ENCODE peak calls at places on chromosomes 12 and 14, in eight cellular contexts. Y, T, V, G, Q, F, L and O are unnamed samples.

GRCh38 chr12:122849352-122850047 is 14.2 kb downstream of the HIP1R start:
- DNase-seq in Y (no peak), T (no peak), V (no peak), G (no peak), Q (no peak), F (no peak), L (no peak), O (no peak)

GRCh38 chr12:95608252-95609033 is 57.2 kb upstream of the USP44 start:
- DNase-seq in Y (peak; percentile 92), T (peak; percentile 74), V (peak; percentile 72), G (no peak), Q (no peak), F (no peak), L (peak; percentile 95), O (no peak)

GRCh38 chr14:65228436-65228835 is 126.1 kb upstream of the MAX start:
- DNase-seq in Y (no peak), T (no peak), V (no peak), G (no peak), Q (no peak), F (no peak), L (no peak), O (no peak)

GRCh38 chr14:79630561-79630960 is 580.7 kb downstream of the DIO2 start:
- DNase-seq in Y (no peak), T (no peak), V (no peak), G (no peak), Q (no peak), F (no peak), L (no peak), O (no peak)

GRCh38 chr14:99133563-99134332 is 138.2 kb downstream of the BCL11B start:
- DNase-seq in Y (no peak), T (no peak), V (no peak), G (no peak), Q (no peak), F (no peak), L (no peak), O (no peak)

GRCh38 chr12:30396576-30396975 is 299.1 kb downstream of the IPO8 start:
- DNase-seq in Y (no peak), T (no peak), V (no peak), G (no peak), Q (no peak), F (no peak), L (no peak), O (no peak)

GRCh38 chr12:115752913-115753726 is 524.4 kb downstream of the MED13L start:
- DNase-seq in Y (peak; percentile 85), T (peak; percentile 74), V (peak; percentile 71), G (no peak), Q (no peak), F (no peak), L (peak; percentile 66), O (no peak)

GRCh38 chr12:6020930-6021329 is 75.9 kb upstream of the ANO2 start:
- DNase-seq in Y (no peak), T (no peak), V (peak; percentile 11), G (no peak), Q (no peak), F (peak; percentile 57), L (no peak), O (no peak)

GRCh38 chr12:81222841-81223595 is 145.1 kb downstream of the ACSS3 start:
- DNase-seq in Y (no peak), T (no peak), V (no peak), G (no peak), Q (no peak), F (no peak), L (peak; percentile 58), O (no peak)

GRCh38 chr14:103207038-103207403 is 83.8 kb downstream of the TNFAIP2 start:
- DNase-seq in Y (peak; percentile 86), T (no peak), V (no peak), G (no peak), Q (no peak), F (no peak), L (peak; percentile 37), O (no peak)

GRCh38 chr12:3348055-3348454 is 142.9 kb upstream of the PRMT8 start:
- DNase-seq in Y (no peak), T (no peak), V (no peak), G (no peak), Q (no peak), F (no peak), L (no peak), O (no peak)

GRCh38 chr14:20855652-20856291 is 35.4 kb upstream of the RNASE3 start:
- DNase-seq in Y (peak; percentile 70), T (peak; percentile 83), V (peak; percentile 64), G (peak; percentile 12), Q (no peak), F (peak; percentile 19), L (peak; percentile 53), O (peak; percentile 14)

GRCh38 chr14:103067231-103067954 is 10.0 kb upstream of the CDC42BPB start:
- DNase-seq in Y (peak; percentile 91), T (peak; percentile 79), V (peak; percentile 56), G (no peak), Q (no peak), F (no peak), L (peak; percentile 48), O (no peak)

GRCh38 chr12:69097619-69098368 is 141.6 kb upstream of the CPSF6 start:
- DNase-seq in Y (peak; percentile 85), T (no peak), V (peak; percentile 72), G (no peak), Q (no peak), F (no peak), L (peak; percentile 86), O (no peak)

GRCh38 chr12:111838353-111838752 is 3.7 kb upstream of the MAPKAPK5 start:
- DNase-seq in Y (no peak), T (no peak), V (no peak), G (no peak), Q (no peak), F (peak; percentile 17), L (no peak), O (no peak)

GRCh38 chr12:57240926-57241555 is 9.9 kb downstream of the STAC3 start:
- DNase-seq in Y (no peak), T (peak; percentile 59), V (peak; percentile 16), G (no peak), Q (no peak), F (peak; percentile 31), L (no peak), O (no peak)

GRCh38 chr14:105207460-105207901 is 26.4 kb upstream of the NUDT14 start:
- DNase-seq in Y (no peak), T (peak; percentile 55), V (no peak), G (no peak), Q (no peak), F (no peak), L (no peak), O (no peak)

GRCh38 chr12:123076604-123077297 is 74.1 kb downstream of the PITPNM2 start:
- DNase-seq in Y (no peak), T (no peak), V (peak; percentile 31), G (no peak), Q (no peak), F (no peak), L (peak; percentile 22), O (no peak)

GRCh38 chr14:66359500-66359899 is 126.7 kb upstream of the CCDC196 start:
- DNase-seq in Y (peak; percentile 81), T (peak; percentile 71), V (peak; percentile 30), G (no peak), Q (no peak), F (peak; percentile 77), L (peak; percentile 67), O (no peak)

GRCh38 chr14:75794615-75795038 is 133.6 kb downstream of the TTLL5 start:
- DNase-seq in Y (peak; percentile 90), T (peak; percentile 9), V (peak; percentile 60), G (no peak), Q (no peak), F (no peak), L (peak; percentile 68), O (no peak)

GRCh38 chr12:124939428-124940142 is 25.1 kb upstream of the UBC start:
- DNase-seq in Y (peak; percentile 99), T (peak; percentile 97), V (peak; percentile 96), G (peak; percentile 81), Q (no peak), F (no peak), L (peak; percentile 97), O (peak; percentile 82)

GRCh38 chr14:94601961-94602391 is 10.2 kb upstream of the SERPINA3 start:
- DNase-seq in Y (peak; percentile 98), T (peak; percentile 75), V (peak; percentile 87), G (no peak), Q (no peak), F (no peak), L (peak; percentile 96), O (no peak)

GRCh38 chr14:63747836-63748235 is 20.0 kb upstream of the SGPP1 start:
- DNase-seq in Y (no peak), T (no peak), V (no peak), G (no peak), Q (no peak), F (no peak), L (no peak), O (no peak)

GRCh38 chr12:126051611-126052107 is 986.4 kb downstream of the AACS start:
- DNase-seq in Y (peak; percentile 95), T (peak; percentile 17), V (peak; percentile 87), G (no peak), Q (no peak), F (no peak), L (peak; percentile 96), O (no peak)

GRCh38 chr14:88553886-88554457 is 835 bp downstream of the PTPN21 start:
- DNase-seq in Y (peak; percentile 42), T (no peak), V (no peak), G (no peak), Q (no peak), F (no peak), L (peak; percentile 32), O (no peak)

GRCh38 chr12:2555487-2556082 is 239.2 kb upstream of the FKBP4 start:
- DNase-seq in Y (no peak), T (no peak), V (no peak), G (no peak), Q (no peak), F (peak; percentile 97), L (no peak), O (no peak)

GRCh38 chr12:68236421-68237059 is 10.9 kb upstream of the IL26 start:
- DNase-seq in Y (peak; percentile 31), T (no peak), V (peak; percentile 54), G (peak; percentile 25), Q (no peak), F (no peak), L (no peak), O (peak; percentile 15)

GRCh38 chr12:112112423-112113132 is 4.0 kb upstream of the NAA25 start:
- DNase-seq in Y (no peak), T (peak; percentile 86), V (peak; percentile 25), G (no peak), Q (no peak), F (no peak), L (no peak), O (no peak)

GRCh38 chr12:26135010-26135420 is 10.2 kb upstream of the BHLHE41 start:
- DNase-seq in Y (no peak), T (no peak), V (peak; percentile 73), G (no peak), Q (no peak), F (no peak), L (peak; percentile 83), O (no peak)

GRCh38 chr12:109738878-109739665 is 25.4 kb downstream of the FAM222A start:
- DNase-seq in Y (peak; percentile 29), T (no peak), V (peak; percentile 82), G (no peak), Q (no peak), F (no peak), L (peak; percentile 32), O (no peak)

GRCh38 chr14:61498811-61499210 is 177.4 kb downstream of the PRKCH start:
- DNase-seq in Y (peak; percentile 83), T (no peak), V (peak; percentile 53), G (no peak), Q (no peak), F (no peak), L (peak; percentile 51), O (no peak)

GRCh38 chr12:48996794-48997718 is 2.1 kb downstream of the DDN start:
- DNase-seq in Y (peak; percentile 55), T (peak; percentile 83), V (no peak), G (peak; percentile 59), Q (peak; percentile 46), F (no peak), L (peak; percentile 60), O (peak; percentile 48)